ENCODE peak calls at places on chromosomes 3 and 15, in eight cellular contexts. One of them, this sample, is unnamed.

GRCh38 chr15:100147828-100148227 is 193.9 kb downstream of the ADAMTS17 start:
- DNase-seq in AG04450: no peak
- DNase-seq in tibial nerve: no peak
- DNase-seq in choroid plexus epithelial cell: peak; percentile 10
- DNase-seq in ovary: no peak
- DNase-seq in AG04449: no peak
- DNase-seq in neural progenitor cell: no peak
- DNase-seq in AG09309: no peak
- DNase-seq in this sample: no peak

GRCh38 chr3:151499198-151499597 is 38.3 kb upstream of the IGSF10 start:
- DNase-seq in AG04450: no peak
- DNase-seq in tibial nerve: no peak
- DNase-seq in choroid plexus epithelial cell: no peak
- DNase-seq in ovary: no peak
- DNase-seq in AG04449: no peak
- DNase-seq in neural progenitor cell: no peak
- DNase-seq in AG09309: no peak
- DNase-seq in this sample: no peak

GRCh38 chr15:79609501-79609900 is 177.4 kb downstream of the MINAR1 start:
- DNase-seq in AG04450: no peak
- DNase-seq in tibial nerve: no peak
- DNase-seq in choroid plexus epithelial cell: no peak
- DNase-seq in ovary: no peak
- DNase-seq in AG04449: no peak
- DNase-seq in neural progenitor cell: no peak
- DNase-seq in AG09309: no peak
- DNase-seq in this sample: peak; percentile 7

GRCh38 chr3:42387802-42388651 is 22.4 kb downstream of the LYZL4 start:
- DNase-seq in AG04450: no peak
- DNase-seq in tibial nerve: no peak
- DNase-seq in choroid plexus epithelial cell: peak; percentile 22
- DNase-seq in ovary: no peak
- DNase-seq in AG04449: no peak
- DNase-seq in neural progenitor cell: no peak
- DNase-seq in AG09309: no peak
- DNase-seq in this sample: no peak

GRCh38 chr3:43748179-43748578 is 57.4 kb downstream of the ABHD5 start:
- DNase-seq in AG04450: no peak
- DNase-seq in tibial nerve: no peak
- DNase-seq in choroid plexus epithelial cell: peak; percentile 47
- DNase-seq in ovary: no peak
- DNase-seq in AG04449: no peak
- DNase-seq in neural progenitor cell: no peak
- DNase-seq in AG09309: no peak
- DNase-seq in this sample: no peak

GRCh38 chr3:162285252-162285651 is 788.6 kb downstream of the OTOL1 start:
- DNase-seq in AG04450: no peak
- DNase-seq in tibial nerve: no peak
- DNase-seq in choroid plexus epithelial cell: no peak
- DNase-seq in ovary: no peak
- DNase-seq in AG04449: no peak
- DNase-seq in neural progenitor cell: no peak
- DNase-seq in AG09309: no peak
- DNase-seq in this sample: no peak

GRCh38 chr15:37880009-37880834 is 54.2 kb upstream of the TMCO5A start:
- DNase-seq in AG04450: peak; percentile 41
- DNase-seq in tibial nerve: no peak
- DNase-seq in choroid plexus epithelial cell: peak; percentile 84
- DNase-seq in ovary: no peak
- DNase-seq in AG04449: peak; percentile 63
- DNase-seq in neural progenitor cell: peak; percentile 68
- DNase-seq in AG09309: no peak
- DNase-seq in this sample: no peak

GRCh38 chr15:50390549-50391264 is 33.5 kb upstream of the USP8 start:
- DNase-seq in AG04450: no peak
- DNase-seq in tibial nerve: no peak
- DNase-seq in choroid plexus epithelial cell: no peak
- DNase-seq in ovary: no peak
- DNase-seq in AG04449: no peak
- DNase-seq in neural progenitor cell: no peak
- DNase-seq in AG09309: no peak
- DNase-seq in this sample: no peak

DNA sequence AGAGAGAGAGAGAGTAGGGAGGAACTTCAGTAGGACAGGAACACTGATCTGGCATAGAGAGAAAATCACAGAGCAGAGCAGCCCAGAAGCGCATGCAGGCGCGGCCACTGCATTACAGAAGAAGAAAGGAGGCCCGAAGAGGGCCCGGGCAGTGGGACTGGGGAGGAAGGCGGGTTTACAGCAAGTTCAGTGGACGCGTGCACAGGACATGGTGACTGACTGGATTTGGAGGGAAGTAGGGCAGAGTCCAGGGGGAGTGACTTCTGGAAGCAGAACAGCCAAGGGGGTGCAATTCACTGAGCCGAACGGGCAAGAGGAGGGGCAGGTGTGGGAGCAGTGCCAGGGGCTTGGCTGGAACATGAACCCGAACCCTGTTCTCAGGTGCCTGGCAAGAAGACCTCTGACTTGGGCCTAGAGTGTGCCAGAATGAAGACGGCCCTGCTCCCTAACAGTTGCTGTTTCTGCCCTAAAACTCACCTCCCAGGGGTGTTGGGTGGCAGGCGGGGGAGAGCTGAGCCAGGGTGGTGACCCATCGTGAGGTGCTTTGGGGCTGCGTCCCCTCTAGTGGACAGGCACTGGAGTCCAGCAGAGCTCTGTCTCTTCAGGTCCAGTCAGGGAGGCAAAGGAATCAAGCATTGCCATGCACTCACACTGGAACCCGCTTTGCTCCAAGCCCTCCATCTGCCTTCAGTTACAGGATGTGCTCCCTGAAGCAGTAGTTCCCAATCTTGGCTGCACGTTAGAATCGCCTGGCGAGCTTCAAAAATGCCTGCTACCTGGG is 101.2 kb upstream of the HES1 start:
- DNase-seq in AG04450: no peak
- DNase-seq in tibial nerve: no peak
- DNase-seq in choroid plexus epithelial cell: no peak
- DNase-seq in ovary: no peak
- DNase-seq in AG04449: no peak
- DNase-seq in neural progenitor cell: no peak
- DNase-seq in AG09309: no peak
- DNase-seq in this sample: no peak
- H3K4me3 ChIP-seq in AG04450: no peak overlapping the region
- H3K4me3 ChIP-seq in tibial nerve: no peak overlapping the region
- H3K4me3 ChIP-seq in choroid plexus epithelial cell: no peak overlapping the region
- H3K4me3 ChIP-seq in ovary: no peak overlapping the region
- H3K4me3 ChIP-seq in AG04449: no peak overlapping the region
- H3K4me3 ChIP-seq in neural progenitor cell: no peak overlapping the region
- H3K4me3 ChIP-seq in AG09309: no peak overlapping the region
- H3K4me3 ChIP-seq in this sample: no peak overlapping the region

DNA sequence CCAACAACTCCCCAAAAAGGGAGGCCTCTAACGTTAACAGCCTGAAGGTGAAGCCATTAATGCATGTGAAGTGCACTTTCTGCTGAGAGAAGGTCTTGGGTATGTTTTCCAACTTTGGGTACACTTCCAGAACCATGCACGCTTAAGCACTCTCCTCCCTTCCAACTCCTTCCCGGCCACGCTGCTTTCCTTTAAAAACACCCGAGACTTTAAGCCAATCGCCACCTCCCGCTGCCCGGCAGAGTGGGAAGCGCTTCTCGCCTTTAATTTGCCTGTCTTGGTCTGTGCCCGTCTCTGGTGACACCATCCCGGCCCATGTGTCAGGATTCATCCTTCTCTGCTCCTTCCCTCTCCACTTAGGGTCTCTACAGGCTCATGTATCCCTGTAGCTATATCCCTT is 35.3 kb downstream of the ITGB5 start:
- DNase-seq in AG04450: no peak
- DNase-seq in tibial nerve: no peak
- DNase-seq in choroid plexus epithelial cell: no peak
- DNase-seq in ovary: no peak
- DNase-seq in AG04449: no peak
- DNase-seq in neural progenitor cell: no peak
- DNase-seq in AG09309: no peak
- DNase-seq in this sample: no peak
- TF ChIP-seq CTCF in AG04450: no peak
- TF ChIP-seq CTCF in tibial nerve: no peak
- TF ChIP-seq CTCF in choroid plexus epithelial cell: no peak
- TF ChIP-seq CTCF in ovary: no peak
- TF ChIP-seq CTCF in AG04449: no peak
- TF ChIP-seq CTCF in neural progenitor cell: no peak
- TF ChIP-seq CTCF in AG09309: no peak
- TF ChIP-seq CTCF in this sample: no peak

DNA sequence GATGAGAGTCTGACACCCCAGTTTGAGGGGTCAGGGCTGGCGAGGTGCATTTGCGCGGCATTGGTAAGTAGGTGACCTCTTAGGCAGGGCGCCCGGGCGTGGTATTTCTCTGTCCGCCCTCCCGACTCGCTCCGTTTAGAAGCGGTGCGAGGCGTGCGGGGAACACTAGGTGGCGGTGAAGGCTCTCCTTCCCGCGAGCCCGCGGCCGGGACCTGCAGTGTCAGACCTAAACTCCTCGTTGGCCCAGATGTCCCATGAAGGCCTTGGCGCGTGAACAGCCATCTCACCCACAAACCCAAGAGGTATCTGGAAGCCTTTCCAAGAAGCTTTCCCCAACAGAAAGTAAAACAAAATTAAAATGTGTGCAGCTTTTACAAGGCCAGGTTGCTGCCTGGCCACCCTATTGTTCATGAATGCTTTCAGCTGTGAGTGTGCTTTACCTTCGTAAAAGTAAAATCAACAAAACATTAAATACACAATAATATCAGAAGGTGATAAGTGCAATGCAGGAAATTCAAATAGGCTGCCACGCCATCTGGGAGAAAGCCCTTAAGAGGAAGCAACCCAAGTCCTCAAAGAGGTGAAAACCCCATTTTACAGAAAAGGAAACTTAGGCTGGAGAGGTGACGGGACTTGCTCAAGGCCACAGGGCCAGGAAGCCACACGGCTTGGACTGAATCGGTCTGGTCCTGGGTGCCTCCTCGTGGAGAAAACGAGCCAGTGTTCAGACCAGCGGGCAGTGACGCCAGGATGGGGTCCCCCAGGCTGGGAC is 120.3 kb downstream of the ETFA start:
- DNase-seq in AG04450: peak; percentile 38
- DNase-seq in tibial nerve: peak; percentile 68
- DNase-seq in choroid plexus epithelial cell: peak; percentile 78
- DNase-seq in ovary: peak; percentile 84
- DNase-seq in AG04449: no peak
- DNase-seq in neural progenitor cell: peak; percentile 92
- DNase-seq in AG09309: no peak
- DNase-seq in this sample: no peak
- H3K4me3 ChIP-seq in AG04450: no peak overlapping the region
- H3K4me3 ChIP-seq in tibial nerve: no peak overlapping the region
- H3K4me3 ChIP-seq in choroid plexus epithelial cell: no peak overlapping the region
- H3K4me3 ChIP-seq in ovary: no peak overlapping the region
- H3K4me3 ChIP-seq in AG04449: peak overlapping the region; percentile 30
- H3K4me3 ChIP-seq in neural progenitor cell: no peak overlapping the region
- H3K4me3 ChIP-seq in AG09309: no peak overlapping the region
- H3K4me3 ChIP-seq in this sample: peak overlapping the region; percentile 18

GRCh38 chr3:33063651-33064051 is 33.3 kb downstream of the GLB1 start:
- DNase-seq in AG04450: no peak
- DNase-seq in tibial nerve: no peak
- DNase-seq in choroid plexus epithelial cell: peak; percentile 28
- DNase-seq in ovary: no peak
- DNase-seq in AG04449: no peak
- DNase-seq in neural progenitor cell: no peak
- DNase-seq in AG09309: peak; percentile 43
- DNase-seq in this sample: no peak

GRCh38 chr3:33067484-33067883 is 29.5 kb downstream of the GLB1 start:
- DNase-seq in AG04450: no peak
- DNase-seq in tibial nerve: no peak
- DNase-seq in choroid plexus epithelial cell: no peak
- DNase-seq in ovary: no peak
- DNase-seq in AG04449: no peak
- DNase-seq in neural progenitor cell: no peak
- DNase-seq in AG09309: no peak
- DNase-seq in this sample: no peak

GRCh38 chr3:33062814-33063346 is 34.1 kb downstream of the GLB1 start:
- DNase-seq in AG04450: no peak
- DNase-seq in tibial nerve: no peak
- DNase-seq in choroid plexus epithelial cell: no peak
- DNase-seq in ovary: no peak
- DNase-seq in AG04449: no peak
- DNase-seq in neural progenitor cell: no peak
- DNase-seq in AG09309: no peak
- DNase-seq in this sample: no peak

GRCh38 chr3:33061782-33062181 is 35.2 kb downstream of the GLB1 start:
- DNase-seq in AG04450: peak; percentile 30
- DNase-seq in tibial nerve: no peak
- DNase-seq in choroid plexus epithelial cell: peak; percentile 71
- DNase-seq in ovary: no peak
- DNase-seq in AG04449: peak; percentile 34
- DNase-seq in neural progenitor cell: no peak
- DNase-seq in AG09309: peak; percentile 59
- DNase-seq in this sample: no peak

DNA sequence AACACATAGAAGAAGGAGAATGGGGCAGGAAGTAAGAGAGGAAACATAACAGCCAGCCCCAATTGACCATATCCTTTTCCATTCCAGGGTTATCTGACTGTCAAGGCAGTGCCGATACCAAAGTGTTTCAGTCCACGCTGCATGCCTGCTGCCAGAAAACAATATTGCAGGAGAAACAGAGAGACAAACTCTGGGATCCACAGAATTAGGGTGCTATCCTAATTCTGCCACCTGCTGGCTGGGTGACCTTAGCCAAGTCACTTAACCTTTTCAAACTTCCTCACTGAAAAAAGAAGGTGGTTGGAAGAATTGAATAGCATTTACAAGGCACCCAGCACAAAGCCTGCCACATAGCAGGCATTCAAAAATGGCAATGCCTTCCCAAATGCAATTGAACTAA is 32.0 kb downstream of the GLB1 start:
- DNase-seq in AG04450: no peak
- DNase-seq in tibial nerve: no peak
- DNase-seq in choroid plexus epithelial cell: no peak
- DNase-seq in ovary: no peak
- DNase-seq in AG04449: no peak
- DNase-seq in neural progenitor cell: no peak
- DNase-seq in AG09309: no peak
- DNase-seq in this sample: no peak
- TF ChIP-seq CTCF in AG04450: no peak
- TF ChIP-seq CTCF in tibial nerve: no peak
- TF ChIP-seq CTCF in choroid plexus epithelial cell: no peak
- TF ChIP-seq CTCF in ovary: no peak
- TF ChIP-seq CTCF in AG04449: no peak
- TF ChIP-seq CTCF in neural progenitor cell: no peak
- TF ChIP-seq CTCF in AG09309: no peak
- TF ChIP-seq CTCF in this sample: peak; percentile 19

GRCh38 chr15:92908369-92909057 is 8.4 kb downstream of the CHD2 start:
- DNase-seq in AG04450: no peak
- DNase-seq in tibial nerve: no peak
- DNase-seq in choroid plexus epithelial cell: no peak
- DNase-seq in ovary: no peak
- DNase-seq in AG04449: no peak
- DNase-seq in neural progenitor cell: no peak
- DNase-seq in AG09309: no peak
- DNase-seq in this sample: no peak
- H3K4me3 ChIP-seq in AG04450: peak overlapping the region; percentile 1
- H3K4me3 ChIP-seq in tibial nerve: no peak overlapping the region
- H3K4me3 ChIP-seq in choroid plexus epithelial cell: no peak overlapping the region
- H3K4me3 ChIP-seq in ovary: peak overlapping the region; percentile 4
- H3K4me3 ChIP-seq in AG04449: peak overlapping the region; percentile 25
- H3K4me3 ChIP-seq in neural progenitor cell: no peak overlapping the region
- H3K4me3 ChIP-seq in AG09309: no peak overlapping the region
- H3K4me3 ChIP-seq in this sample: peak overlapping the region; percentile 29